ENCODE peak calls at places on chromosomes 3 and 15, in four cellular contexts. I is psoas muscle, F is cardiac muscle cell, C is substantia nigra. V is an unnamed sample.

GRCh38 chr3:8755564-8756237 is 13.7 kb downstream of the OXTR start:
- DNase-seq in I (no peak), C (no peak), F (no peak), V (no peak)

GRCh38 chr15:68894208-68894607 is 36.1 kb upstream of the SPESP1 start:
- DNase-seq in F (no peak), I (no peak), C (no peak), V (no peak)

GRCh38 chr3:20904674-20905073 is 718.7 kb upstream of the SGO1 start:
- DNase-seq in I (no peak), C (no peak), F (peak; percentile 5), V (no peak)

GRCh38 chr3:144556392-144556791 is 584.8 kb downstream of the DIPK2A start:
- DNase-seq in C (no peak), I (no peak), F (no peak), V (no peak)

GRCh38 chr3:105222568-105223093 is 144.1 kb upstream of the ALCAM start:
- DNase-seq in I (no peak), C (no peak), F (no peak), V (no peak)

GRCh38 chr3:195075199-195075940 is 195.6 kb downstream of the XXYLT1 start:
- DNase-seq in C (no peak), F (no peak), I (no peak), V (no peak)

GRCh38 chr15:72155021-72155621 is 36.9 kb downstream of the SENP8 start:
- DNase-seq in F (peak; percentile 77), I (peak; percentile 78), C (peak; percentile 45), V (peak; percentile 47)

GRCh38 chr3:28149960-28150359 is 91.5 kb upstream of the CMC1 start:
- DNase-seq in I (no peak), F (no peak), C (no peak), V (no peak)

GRCh38 chr15:44246521-44247268 is 41.8 kb upstream of the GOLM2 start:
- DNase-seq in F (no peak), I (no peak), C (no peak), V (no peak)

GRCh38 chr3:37993811-37994638 is 3.4 kb downstream of the VILL start:
- DNase-seq in I (peak; percentile 88), F (no peak), C (peak; percentile 34), V (peak; percentile 51)

GRCh38 chr3:61073532-61073931 is 177.7 kb downstream of the FHIT start:
- DNase-seq in I (no peak), F (no peak), C (no peak), V (no peak)

GRCh38 chr3:86865506-86865905 is 125.4 kb downstream of the VGLL3 start:
- DNase-seq in I (no peak), C (no peak), F (no peak), V (no peak)

V was measured in gastrocnemius medialis.